ENCODE peak calls at places on chromosomes 4 and X, in seven cellular contexts. One of them, this sample, is unnamed.

GRCh38 chrX:111868726-111869638 is 7.0 kb upstream of the TRPC5OS start:
- DNase-seq in activated T-helper 1 cell treated with anti-CD3 and anti-CD28 coated beads, Interleukin-12 subunit alpha, Interleukin-12 subunit beta, Interleukin-2, Interleukin-4 antibody, amounts not matched to agents 30 ng/mL and 10 ng/mL and 1 ng/mL, durations not matched to agents 14 hours and 24 hours and 36 hours: no peak
- DNase-seq in uterus: no peak
- DNase-seq in lower lobe of right lung: no peak
- DNase-seq in astrocyte of the spinal cord: peak
- DNase-seq in kidney epithelial cell: no peak
- DNase-seq in nucleus accumbens: no peak
- DNase-seq in this sample: no peak

GRCh38 chr4:55926610-55927009 is 22.1 kb upstream of the CEP135 start:
- DNase-seq in astrocyte of the spinal cord: no peak
- DNase-seq in lower lobe of right lung: no peak
- DNase-seq in activated T-helper 1 cell treated with anti-CD3 and anti-CD28 coated beads, Interleukin-12 subunit alpha, Interleukin-12 subunit beta, Interleukin-2, Interleukin-4 antibody, amounts not matched to agents 30 ng/mL and 10 ng/mL and 1 ng/mL, durations not matched to agents 14 hours and 24 hours and 36 hours: no peak
- DNase-seq in uterus: no peak
- DNase-seq in nucleus accumbens: no peak
- DNase-seq in kidney epithelial cell: no peak
- DNase-seq in this sample: no peak

GRCh38 chr4:123821861-123822260 is 425.3 kb downstream of the SPRY1 start:
- DNase-seq in lower lobe of right lung: no peak
- DNase-seq in nucleus accumbens: no peak
- DNase-seq in astrocyte of the spinal cord: peak
- DNase-seq in activated T-helper 1 cell treated with anti-CD3 and anti-CD28 coated beads, Interleukin-12 subunit alpha, Interleukin-12 subunit beta, Interleukin-2, Interleukin-4 antibody, amounts not matched to agents 30 ng/mL and 10 ng/mL and 1 ng/mL, durations not matched to agents 14 hours and 24 hours and 36 hours: no peak
- DNase-seq in uterus: no peak
- DNase-seq in kidney epithelial cell: no peak
- DNase-seq in this sample: no peak

GRCh38 chr4:69092190-69092589 is 4.1 kb upstream of the UGT2B7 start:
- DNase-seq in lower lobe of right lung: no peak
- DNase-seq in nucleus accumbens: no peak
- DNase-seq in kidney epithelial cell: peak
- DNase-seq in activated T-helper 1 cell treated with anti-CD3 and anti-CD28 coated beads, Interleukin-12 subunit alpha, Interleukin-12 subunit beta, Interleukin-2, Interleukin-4 antibody, amounts not matched to agents 30 ng/mL and 10 ng/mL and 1 ng/mL, durations not matched to agents 14 hours and 24 hours and 36 hours: no peak
- DNase-seq in astrocyte of the spinal cord: peak
- DNase-seq in uterus: no peak
- DNase-seq in this sample: no peak

GRCh38 chr4:3676196-3676595 is 90.0 kb upstream of the ADRA2C start:
- DNase-seq in nucleus accumbens: no peak
- DNase-seq in uterus: no peak
- DNase-seq in kidney epithelial cell: no peak
- DNase-seq in astrocyte of the spinal cord: no peak
- DNase-seq in lower lobe of right lung: peak
- DNase-seq in activated T-helper 1 cell treated with anti-CD3 and anti-CD28 coated beads, Interleukin-12 subunit alpha, Interleukin-12 subunit beta, Interleukin-2, Interleukin-4 antibody, amounts not matched to agents 30 ng/mL and 10 ng/mL and 1 ng/mL, durations not matched to agents 14 hours and 24 hours and 36 hours: no peak
- DNase-seq in this sample: no peak

GRCh38 chr4:107255114-107255513 is 219.0 kb upstream of the DKK2 start:
- DNase-seq in uterus: no peak
- DNase-seq in nucleus accumbens: no peak
- DNase-seq in astrocyte of the spinal cord: no peak
- DNase-seq in activated T-helper 1 cell treated with anti-CD3 and anti-CD28 coated beads, Interleukin-12 subunit alpha, Interleukin-12 subunit beta, Interleukin-2, Interleukin-4 antibody, amounts not matched to agents 30 ng/mL and 10 ng/mL and 1 ng/mL, durations not matched to agents 14 hours and 24 hours and 36 hours: no peak
- DNase-seq in lower lobe of right lung: no peak
- DNase-seq in kidney epithelial cell: no peak
- DNase-seq in this sample: no peak

GRCh38 chr4:143514432-143514831 is 930 bp downstream of the SMARCA5 start:
- DNase-seq in astrocyte of the spinal cord: peak
- DNase-seq in uterus: peak
- DNase-seq in lower lobe of right lung: peak
- DNase-seq in nucleus accumbens: peak
- DNase-seq in kidney epithelial cell: no peak
- DNase-seq in activated T-helper 1 cell treated with anti-CD3 and anti-CD28 coated beads, Interleukin-12 subunit alpha, Interleukin-12 subunit beta, Interleukin-2, Interleukin-4 antibody, amounts not matched to agents 30 ng/mL and 10 ng/mL and 1 ng/mL, durations not matched to agents 14 hours and 24 hours and 36 hours: no peak
- DNase-seq in this sample: no peak

GRCh38 chr4:98290511-98290910 is 29.3 kb downstream of the RAP1GDS1 start:
- DNase-seq in kidney epithelial cell: no peak
- DNase-seq in astrocyte of the spinal cord: peak
- DNase-seq in nucleus accumbens: no peak
- DNase-seq in uterus: no peak
- DNase-seq in lower lobe of right lung: no peak
- DNase-seq in activated T-helper 1 cell treated with anti-CD3 and anti-CD28 coated beads, Interleukin-12 subunit alpha, Interleukin-12 subunit beta, Interleukin-2, Interleukin-4 antibody, amounts not matched to agents 30 ng/mL and 10 ng/mL and 1 ng/mL, durations not matched to agents 14 hours and 24 hours and 36 hours: no peak
- DNase-seq in this sample: no peak

GRCh38 chr4:71545168-71545567 is 206.3 kb downstream of the SLC4A4 start:
- DNase-seq in kidney epithelial cell: no peak
- DNase-seq in astrocyte of the spinal cord: peak
- DNase-seq in uterus: no peak
- DNase-seq in nucleus accumbens: no peak
- DNase-seq in lower lobe of right lung: no peak
- DNase-seq in activated T-helper 1 cell treated with anti-CD3 and anti-CD28 coated beads, Interleukin-12 subunit alpha, Interleukin-12 subunit beta, Interleukin-2, Interleukin-4 antibody, amounts not matched to agents 30 ng/mL and 10 ng/mL and 1 ng/mL, durations not matched to agents 14 hours and 24 hours and 36 hours: no peak
- DNase-seq in this sample: no peak

GRCh38 chr4:180560896-180561295 is 1682.3 kb upstream of the TENM3 start:
- DNase-seq in kidney epithelial cell: peak
- DNase-seq in uterus: no peak
- DNase-seq in activated T-helper 1 cell treated with anti-CD3 and anti-CD28 coated beads, Interleukin-12 subunit alpha, Interleukin-12 subunit beta, Interleukin-2, Interleukin-4 antibody, amounts not matched to agents 30 ng/mL and 10 ng/mL and 1 ng/mL, durations not matched to agents 14 hours and 24 hours and 36 hours: no peak
- DNase-seq in lower lobe of right lung: no peak
- DNase-seq in nucleus accumbens: no peak
- DNase-seq in astrocyte of the spinal cord: peak
- DNase-seq in this sample: no peak